ENCODE peak calls at places on chromosome 16, in nine cellular contexts. Z is cardiac muscle cell; J is hypothalamus; D is MV-4-11; G is lower lobe of right lung; L is heart right ventricle; F is NCI-H187; T is activated T-helper 2 cell treated with anti-CD3 and anti-CD28 coated beads, Interferon-gamma antibody, Interleukin-2, Interleukin-4, amounts not matched to agents 10 μg/mL and 5 μg/mL and 100 μg/mL, durations not matched to agents 14 hours and 24 hours and 36 hours; O is heart left ventricle. P is an unnamed sample.

GRCh38 chr16:2819939-2820835 is 3.1 kb downstream of the PRSS21 start:
- DNase-seq in O (no peak), J (no peak), T (no peak), D (no peak), F (no peak), G (peak), Z (no peak), L (no peak), P (no peak)

GRCh38 chr16:50602531-50603205 is 54.5 kb downstream of the NKD1 start:
- DNase-seq in F (no peak), T (no peak), J (no peak), L (no peak), D (no peak), Z (no peak), O (peak), G (no peak), P (no peak)

GRCh38 chr16:3988824-3989223 is 108.3 kb upstream of the CREBBP start:
- DNase-seq in G (no peak), Z (no peak), O (no peak), L (no peak), D (no peak), T (no peak), J (no peak), F (no peak), P (no peak)

GRCh38 chr16:83826146-83826913 is 18.6 kb downstream of the HSBP1 start:
- DNase-seq in J (peak), F (no peak), O (peak), D (peak), G (peak), T (peak), L (peak), Z (peak), P (peak)

GRCh38 chr16:27639588-27640276 is 89.8 kb downstream of the KATNIP start:
- DNase-seq in L (no peak), Z (peak), T (no peak), F (no peak), D (peak), J (no peak), G (no peak), O (no peak), P (peak)

GRCh38 chr16:53465606-53466290 is 31.5 kb downstream of the RBL2 start:
- DNase-seq in F (no peak), Z (peak), G (no peak), D (no peak), T (no peak), O (no peak), L (no peak), J (no peak), P (no peak)

GRCh38 chr16:27706156-27706705 is 156.3 kb downstream of the KATNIP start:
- DNase-seq in D (no peak), O (no peak), Z (no peak), L (no peak), G (no peak), F (no peak), T (no peak), J (no peak), P (no peak)

GRCh38 chr16:80027007-80027965 is 426.7 kb upstream of the MAF start:
- DNase-seq in L (peak), G (peak), O (peak), T (peak), D (peak), Z (peak), J (no peak), F (no peak), P (no peak)

GRCh38 chr16:11896776-11897175 is 19.0 kb downstream of the GSPT1 start:
- DNase-seq in D (no peak), L (no peak), G (no peak), T (no peak), F (no peak), J (no peak), Z (peak), O (no peak), P (no peak)

P was measured in left kidney.